ENCODE peak calls at places on chromosomes 13 and 19, in ten cellular contexts. M, N, I, Z, W, S, V, J, T and A are unnamed samples.

GRCh38 chr13:26619321-26619720 is 61.8 kb downstream of the WASF3 start:
- DNase-seq in N (no peak), Z (no peak), W (peak; percentile 18), V (peak; percentile 78), J (no peak), I (peak; percentile 91), M (no peak), S (no peak), T (no peak), A (no peak)

GRCh38 chr13:98821372-98822237 is 69.1 kb upstream of the SLC15A1 start:
- DNase-seq in T (peak; percentile 87), N (no peak), V (no peak), Z (no peak), W (no peak), S (no peak), M (no peak), I (no peak), J (no peak), A (no peak)

GRCh38 chr19:6752257-6753177 is 13.0 kb downstream of the TRIP10 start:
- DNase-seq in I (no peak), W (no peak), N (no peak), M (no peak), J (no peak), Z (peak; percentile 68), T (no peak), S (peak; percentile 83), V (peak; percentile 74), A (no peak)

GRCh38 chr19:50514346-50515167 is 844 bp upstream of the ASPDH start:
- DNase-seq in T (no peak), J (no peak), W (no peak), S (peak; percentile 38), I (no peak), N (no peak), V (peak; percentile 88), M (peak; percentile 22), Z (peak; percentile 68), A (no peak)

GRCh38 chr13:108957369-108958012 is 328.1 kb downstream of the MYO16 start:
- DNase-seq in J (no peak), T (peak; percentile 89), M (no peak), N (no peak), I (peak; percentile 85), S (peak; percentile 8), W (peak; percentile 80), Z (no peak), V (no peak), A (no peak)

GRCh38 chr19:28289294-28290063 is 923.5 kb downstream of the UQCRFS1 start:
- DNase-seq in T (peak; percentile 76), W (no peak), N (no peak), J (no peak), M (no peak), V (peak; percentile 74), I (no peak), Z (no peak), S (no peak), A (no peak)

GRCh38 chr13:98490866-98491265 is 86.0 kb downstream of the STK24 start:
- DNase-seq in I (no peak), N (no peak), V (no peak), Z (no peak), T (no peak), M (no peak), W (no peak), J (no peak), S (no peak), A (no peak)

GRCh38 chr13:106714271-106714670 is 146.3 kb upstream of the ARGLU1 start:
- DNase-seq in N (no peak), J (no peak), Z (no peak), V (no peak), S (no peak), I (no peak), M (no peak), W (no peak), T (no peak), A (no peak)

GRCh38 chr19:49415102-49415809 is 8.0 kb downstream of the PTH2 start:
- DNase-seq in J (no peak), T (no peak), N (no peak), W (no peak), S (no peak), Z (no peak), I (no peak), V (peak; percentile 97), M (no peak), A (no peak)

GRCh38 chr19:54449701-54450069 is 686 bp downstream of the LENG8 start:
- DNase-seq in Z (no peak), I (peak; percentile 37), T (no peak), W (no peak), N (no peak), V (peak; percentile 83), S (no peak), M (no peak), J (no peak), A (peak; percentile 76)

GRCh38 chr13:112869202-112870061 is 99.6 kb upstream of the MCF2L start:
- DNase-seq in V (peak; percentile 50), S (no peak), Z (peak; percentile 54), W (no peak), J (no peak), N (no peak), I (peak; percentile 33), M (no peak), T (no peak), A (peak; percentile 62)

GRCh38 chr13:23751195-23751594 is 138.0 kb downstream of the MIPEP start:
- DNase-seq in N (no peak), V (no peak), Z (no peak), T (no peak), M (no peak), I (peak; percentile 53), J (no peak), S (no peak), W (peak; percentile 90), A (no peak)

GRCh38 chr19:4057913-4058695 is 8.6 kb downstream of the ZBTB7A start:
- DNase-seq in M (peak; percentile 4), W (peak; percentile 77), Z (peak; percentile 95), V (peak; percentile 100), T (peak; percentile 44), I (peak; percentile 85), J (peak; percentile 87), S (no peak), N (no peak), A (peak; percentile 97)
- H3K4me3 ChIP-seq in M (no peak overlapping the region), W (peak overlapping the region; percentile 9), Z (no peak overlapping the region), V (peak overlapping the region; percentile 45), T (no peak overlapping the region), I (no peak overlapping the region), J (peak overlapping the region; percentile 14), S (no peak overlapping the region), N (no peak overlapping the region), A (peak overlapping the region; percentile 100)

DNA sequence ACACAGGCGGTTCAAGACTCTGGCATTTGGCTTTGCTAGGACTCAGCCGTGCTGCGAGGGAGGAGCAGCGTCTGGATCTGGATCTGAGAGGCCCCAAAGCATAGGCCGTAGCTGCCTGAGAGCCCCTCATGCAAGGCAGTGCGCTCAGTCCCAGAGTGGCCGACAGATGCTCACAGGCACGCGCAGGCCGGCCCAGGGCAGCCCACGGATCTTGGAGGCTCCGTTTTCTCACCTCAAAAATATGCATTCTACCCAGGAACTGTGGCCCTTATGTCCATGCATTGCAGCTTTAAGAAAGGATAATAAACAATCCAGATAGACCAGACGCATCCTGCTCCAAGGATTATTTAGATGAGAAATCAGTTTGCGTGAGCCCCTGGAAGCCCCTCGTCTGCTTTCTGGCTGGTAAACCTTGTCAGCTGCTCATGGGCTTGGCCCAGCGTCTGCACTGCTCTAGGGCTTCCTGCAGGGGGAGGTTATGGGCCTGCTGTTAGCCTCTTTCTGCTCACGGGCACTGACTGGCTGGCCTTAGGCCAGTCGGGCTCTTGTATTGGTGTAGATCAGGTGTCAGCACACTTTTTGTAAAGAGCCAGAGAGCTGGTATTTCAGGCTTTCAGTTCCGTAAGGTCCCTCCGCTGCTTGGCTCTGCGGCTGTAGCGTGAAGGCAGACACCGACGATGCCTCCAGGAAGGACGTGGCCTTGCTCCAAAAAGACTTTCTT is 24.2 kb downstream of the TEX29 start:
- DNase-seq in J (no peak), N (no peak), V (no peak), S (peak; percentile 91), I (peak; percentile 92), T (peak; percentile 18), W (peak; percentile 43), M (no peak), Z (peak; percentile 82), A (no peak)
- TF ChIP-seq CTCF in J (no peak), N (no peak), V (peak; percentile 18), S (peak; percentile 70), I (peak; percentile 50), T (peak; percentile 24), W (peak; percentile 32), M (peak; percentile 26), Z (peak; percentile 27), A (no peak)

GRCh38 chr19:4367336-4367723 is 24.0 kb downstream of the MPND start:
- DNase-seq in S (no peak), N (no peak), W (no peak), I (no peak), M (no peak), Z (no peak), T (no peak), V (peak; percentile 80), J (no peak), A (no peak)
- H3K27ac ChIP-seq in S (no peak overlapping the region), N (no peak overlapping the region), W (no peak overlapping the region), I (no peak overlapping the region), M (no peak overlapping the region), Z (peak overlapping the region; percentile 88), T (no peak overlapping the region), V (no peak overlapping the region), J (no peak overlapping the region), A (no peak overlapping the region)

DNA sequence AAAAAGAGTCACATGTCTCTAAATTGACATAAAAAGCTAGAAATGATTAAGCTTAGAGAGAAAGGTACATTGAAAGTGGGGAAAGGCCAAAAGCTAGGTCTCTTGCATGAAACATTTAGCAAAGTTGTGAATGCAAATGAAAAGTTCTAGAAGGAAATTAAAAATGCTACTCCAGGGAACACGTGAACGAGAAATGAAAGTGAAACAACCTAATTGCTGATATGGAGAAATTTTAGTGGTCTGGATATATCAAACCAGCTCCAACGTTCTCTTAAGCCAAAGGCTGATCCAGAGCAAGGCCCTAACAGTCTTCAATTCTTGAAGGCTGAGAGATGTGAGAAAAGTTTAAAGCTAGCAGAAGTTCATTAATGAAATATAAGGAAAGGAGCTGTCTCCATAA is 419.8 kb downstream of the SLITRK6 start:
- DNase-seq in V (no peak), I (no peak), M (no peak), W (no peak), Z (no peak), T (no peak), J (no peak), N (no peak), S (no peak), A (no peak)
- H3K4me3 ChIP-seq in V (no peak overlapping the region), I (peak overlapping the region; percentile 41), M (no peak overlapping the region), W (no peak overlapping the region), Z (no peak overlapping the region), T (no peak overlapping the region), J (no peak overlapping the region), N (no peak overlapping the region), S (no peak overlapping the region), A (no peak overlapping the region)

GRCh38 chr19:10551698-10552301 is 8.1 kb downstream of the ATG4D start:
- DNase-seq in N (no peak), W (peak; percentile 73), M (peak; percentile 66), S (no peak), J (no peak), T (peak; percentile 61), Z (no peak), I (no peak), V (peak; percentile 91), A (no peak)
- TF ChIP-seq CTCF in N (no peak), W (peak; percentile 52), M (peak; percentile 56), S (no peak), J (peak; percentile 8), T (no peak), Z (no peak), I (peak; percentile 25), V (peak; percentile 14), A (no peak)

GRCh38 chr19:38538386-38538785 is 79.4 kb downstream of the MAP4K1 start:
- DNase-seq in Z (no peak), M (no peak), V (no peak), S (no peak), I (no peak), J (no peak), T (no peak), W (no peak), N (no peak), A (no peak)
- H3K27ac ChIP-seq in Z (peak overlapping the region; percentile 7), M (no peak overlapping the region), V (no peak overlapping the region), S (no peak overlapping the region), I (no peak overlapping the region), J (no peak overlapping the region), T (no peak overlapping the region), W (no peak overlapping the region), N (no peak overlapping the region), A (peak overlapping the region; percentile 0)